ENCODE peak calls at places on chromosome 19, in six cellular contexts. I is stimulated activated CD4-positive, alpha-beta T cell treated with anti-CD3 and anti-CD28 coated beads, Interleukin-15, amount 100 ng/mL, for 1 hour; Q is HT-29; G is iris pigment epithelial cell; C is GM20000; N is HAP-1. A is an unnamed sample.
A peak's percentile ranks its signal among the peaks of the same experiment; 100 is the strongest.

GRCh38 chr19:30681162-30681996 is 309.2 kb downstream of the ZNF536 start:
- DNase-seq in G (no peak), I (no peak), N (no peak), C (no peak), Q (no peak), A (no peak)

GRCh38 chr19:6056282-6056741 is 54.0 kb downstream of the RFX2 start:
- DNase-seq in C (no peak), G (no peak), Q (peak; percentile 52), I (no peak), N (no peak), A (no peak)

GRCh38 chr19:33124207-33125098 is 7.5 kb upstream of the WDR88 start:
- DNase-seq in N (no peak), Q (no peak), G (no peak), C (no peak), I (no peak), A (no peak)

GRCh38 chr19:10740798-10741197 is 22.9 kb downstream of the DNM2 start:
- DNase-seq in I (no peak), G (no peak), N (no peak), C (no peak), Q (peak; percentile 61), A (no peak)

GRCh38 chr19:2246014-2246620 is 3.0 kb upstream of the AMH start:
- DNase-seq in Q (no peak), N (no peak), C (no peak), G (no peak), I (no peak), A (no peak)

GRCh38 chr19:39032164-39032918 is at the start of gene FBXO27:
- DNase-seq in I (no peak), Q (no peak), C (peak; percentile 34), G (peak; percentile 12), N (peak; percentile 27), A (peak; percentile 30)

GRCh38 chr19:39341122-39341719 is 1.0 kb upstream of the SAMD4B start:
- DNase-seq in N (peak; percentile 58), I (no peak), C (peak; percentile 31), Q (no peak), G (peak; percentile 29), A (no peak)

GRCh38 chr19:57947088-57947418 is 453 bp downstream of the ZNF256 start:
- DNase-seq in Q (no peak), N (no peak), G (peak; percentile 15), I (no peak), C (no peak), A (no peak)

GRCh38 chr19:1361601-1362384 is 21.9 kb upstream of the NDUFS7 start:
- DNase-seq in G (peak; percentile 80), Q (no peak), I (no peak), C (no peak), N (no peak), A (no peak)

GRCh38 chr19:10388957-10389356 is 8.6 kb upstream of the TYK2 start:
- DNase-seq in Q (peak; percentile 90), N (peak; percentile 94), C (peak; percentile 74), I (peak; percentile 63), G (peak; percentile 62), A (peak; percentile 44)

GRCh38 chr19:6890421-6890913 is 3.1 kb downstream of the ADGRE1 start:
- DNase-seq in N (no peak), I (no peak), C (no peak), G (no peak), Q (no peak), A (no peak)

A was measured in SW 1271.